ENCODE peak calls at places on chromosomes 1 and 21, in four cellular contexts. P is transverse colon; I is naive thymus-derived CD4-positive, alpha-beta T cell; Q is HCT116. D is an unnamed sample.

GRCh38 chr21:20419780-20420179 is 578.4 kb upstream of the NCAM2 start:
- DNase-seq in Q (no peak), I (no peak), P (no peak), D (no peak)

GRCh38 chr1:182600745-182601415 is 3.3 kb downstream of the RGS16 start:
- DNase-seq in Q (no peak), I (no peak), P (no peak), D (no peak)

GRCh38 chr21:17789660-17790059 is 29.5 kb downstream of the C21orf91 start:
- DNase-seq in P (no peak), I (no peak), Q (no peak), D (no peak)

GRCh38 chr1:161989108-161989507 is 34.6 kb downstream of the OLFML2B start:
- DNase-seq in I (no peak), Q (no peak), P (no peak), D (no peak)

GRCh38 chr1:177490240-177490639 is 319.5 kb downstream of the BRINP2 start:
- DNase-seq in Q (no peak), P (no peak), I (no peak), D (no peak)

GRCh38 chr1:87327362-87328120 is 1.1 kb upstream of the LMO4 start:
- DNase-seq in Q (no peak), I (no peak), P (no peak), D (no peak)

GRCh38 chr1:205936846-205937707 is 6.2 kb downstream of the SLC26A9 start:
- DNase-seq in Q (no peak), P (no peak), I (no peak), D (no peak)

GRCh38 chr1:23910553-23911246 is 2.5 kb downstream of the CNR2 start:
- DNase-seq in I (no peak), Q (no peak), P (no peak), D (no peak)

GRCh38 chr1:35559317-35559944 is 1.8 kb downstream of the NCDN start:
- DNase-seq in P (no peak), I (no peak), Q (no peak), D (no peak)

GRCh38 chr21:46069719-46070279 is 28.1 kb upstream of the COL6A2 start:
- DNase-seq in I (no peak), P (no peak), Q (no peak), D (no peak)

GRCh38 chr1:200037904-200038644 is 10.6 kb downstream of the NR5A2 start:
- DNase-seq in P (no peak), Q (no peak), I (no peak), D (no peak)

GRCh38 chr1:71464016-71464415 is 383.2 kb upstream of the ZRANB2 start:
- DNase-seq in P (no peak), Q (no peak), I (no peak), D (no peak)

GRCh38 chr1:190328871-190329270 is 148.8 kb downstream of the BRINP3 start:
- DNase-seq in I (no peak), Q (no peak), P (no peak), D (no peak)

GRCh38 chr21:42855937-42856335 is 23.4 kb downstream of the WDR4 start:
- DNase-seq in I (no peak), Q (no peak), P (no peak), D (no peak)

GRCh38 chr21:46185717-46186116 is 1.5 kb upstream of the SPATC1L start:
- DNase-seq in I (no peak), P (no peak), Q (no peak), D (no peak)

GRCh38 chr1:181189691-181190361 is 101.3 kb downstream of the IER5 start:
- DNase-seq in I (peak; percentile 82), P (peak; percentile 75), Q (peak; percentile 19), D (peak; percentile 64)

GRCh38 chr1:111221633-111222286 is 5.8 kb upstream of the CHI3L2 start:
- DNase-seq in P (peak; percentile 36), I (peak; percentile 81), Q (no peak), D (no peak)

GRCh38 chr1:53460211-53460634 is 1.0 kb downstream of the DMRTB1 start:
- DNase-seq in Q (no peak), I (no peak), P (no peak), D (no peak)

GRCh38 chr1:13550663-13551062 is 33.0 kb upstream of the PDPN start:
- DNase-seq in P (no peak), I (no peak), Q (no peak), D (no peak)

GRCh38 chr1:57272150-57272549 is 151.7 kb downstream of the DAB1 start:
- DNase-seq in P (no peak), Q (no peak), I (no peak), D (no peak)

GRCh38 chr1:179016694-179017382 is 8.9 kb upstream of the FAM20B start:
- DNase-seq in P (peak; percentile 97), Q (peak; percentile 93), I (no peak), D (no peak)

GRCh38 chr1:54006508-54006907 is 11.5 kb downstream of the LDLRAD1 start:
- DNase-seq in P (no peak), I (no peak), Q (no peak), D (no peak)

GRCh38 chr1:26744075-26744958 is 43.4 kb upstream of the PIGV start:
- DNase-seq in Q (peak; percentile 66), P (peak; percentile 81), I (peak; percentile 79), D (peak; percentile 97)

GRCh38 chr1:46197551-46198025 is 646 bp downstream of the POMGNT1 start:
- DNase-seq in P (no peak), I (no peak), Q (no peak), D (no peak)

GRCh38 chr1:179917601-179918429 is 35.7 kb downstream of the TOR1AIP1 start:
- DNase-seq in P (no peak), Q (no peak), I (no peak), D (no peak)

GRCh38 chr1:70072239-70072751 is 133.1 kb downstream of the LRRC40 start:
- DNase-seq in P (no peak), I (no peak), Q (no peak), D (no peak)

GRCh38 chr1:59506952-59507351 is 210.1 kb downstream of the FGGY start:
- DNase-seq in I (no peak), P (no peak), Q (no peak), D (no peak)

GRCh38 chr1:176315519-176316220 is 108.6 kb upstream of the COP1 start:
- DNase-seq in I (no peak), P (no peak), Q (no peak), D (no peak)

GRCh38 chr1:222814536-222815366 is at the start of gene DISP1:
- DNase-seq in I (peak; percentile 70), Q (peak; percentile 57), P (peak; percentile 86), D (peak; percentile 61)

GRCh38 chr1:172951728-172952365 is 98.9 kb downstream of the TNFSF18 start:
- DNase-seq in Q (no peak), I (no peak), P (no peak), D (no peak)

GRCh38 chr1:111955755-111956154 is 33.7 kb downstream of the KCND3 start:
- DNase-seq in Q (no peak), P (no peak), I (no peak), D (no peak)

GRCh38 chr1:229557913-229558414 is 543 bp downstream of the ABCB10 start:
- DNase-seq in P (peak; percentile 54), I (peak; percentile 31), Q (no peak), D (peak; percentile 24)

GRCh38 chr1:23530089-23530749 is 814 bp downstream of the E2F2 start:
- DNase-seq in P (peak; percentile 38), Q (no peak), I (no peak), D (peak; percentile 60)

GRCh38 chr1:178279287-178279686 is 185.4 kb downstream of the RASAL2 start:
- DNase-seq in P (no peak), I (no peak), Q (no peak), D (no peak)

GRCh38 chr1:7149080-7149838 is 364.0 kb downstream of the CAMTA1 start:
- DNase-seq in I (no peak), P (no peak), Q (no peak), D (no peak)

GRCh38 chr1:234373064-234373937 is at the start of gene COA6:
- DNase-seq in P (peak; percentile 90), I (peak; percentile 92), Q (peak; percentile 97), D (peak; percentile 92)

GRCh38 chr1:184882649-184883303 is 91.5 kb downstream of the NIBAN1 start:
- DNase-seq in I (no peak), P (peak; percentile 23), Q (no peak), D (no peak)

GRCh38 chr1:226903819-226904710 is 33.6 kb downstream of the PSEN2 start:
- DNase-seq in I (no peak), P (no peak), Q (no peak), D (no peak)